ENCODE peak calls at places on chromosomes 12 and 14, in four cellular contexts. E is upper lobe of left lung, F is HCT116, O is H1. X is an unnamed sample.

GRCh38 chr12:31586703-31587102 is 4.2 kb downstream of the DENND5B start:
- DNase-seq in F (no peak), O (no peak), E (no peak), X (no peak)

GRCh38 chr14:62097824-62098223 is 335.6 kb downstream of the SNAPC1 start:
- DNase-seq in O (no peak), F (no peak), E (no peak), X (no peak)

GRCh38 chr14:34911209-34912150 is 36.3 kb upstream of the BAZ1A start:
- DNase-seq in F (no peak), E (no peak), O (no peak), X (no peak)

GRCh38 chr12:125089083-125089482 is 23.8 kb downstream of the AACS start:
- DNase-seq in E (no peak), O (no peak), F (no peak), X (no peak)

GRCh38 chr14:35940291-35940690 is 114.2 kb downstream of the BRMS1L start:
- DNase-seq in F (no peak), O (no peak), E (no peak), X (no peak)

GRCh38 chr14:39266589-39266870 is 32.8 kb downstream of the MIA2 start:
- DNase-seq in E (no peak), F (no peak), O (peak; percentile 5), X (no peak)

GRCh38 chr12:27505771-27506170 is 18.2 kb upstream of the PPFIBP1 start:
- DNase-seq in E (no peak), F (no peak), O (no peak), X (no peak)

GRCh38 chr14:91229743-91230200 is 14.7 kb downstream of the GPR68 start:
- DNase-seq in E (no peak), O (no peak), F (no peak), X (no peak)

GRCh38 chr14:79997509-79998210 is 213.6 kb downstream of the DIO2 start:
- DNase-seq in F (no peak), E (no peak), O (no peak), X (no peak)

GRCh38 chr12:132427999-132428871 is 61.7 kb upstream of the FBRSL1 start:
- DNase-seq in F (no peak), E (peak; percentile 73), O (no peak), X (no peak)

GRCh38 chr12:7970475-7971252 is 34.7 kb upstream of the SLC2A3 start:
- DNase-seq in O (peak; percentile 88), F (peak; percentile 61), E (peak; percentile 98), X (peak; percentile 96)

GRCh38 chr14:93956514-93957332 is 19.6 kb downstream of the ASB2 start:
- DNase-seq in O (no peak), E (no peak), F (no peak), X (no peak)

GRCh38 chr12:5018677-5019076 is 25.0 kb upstream of the KCNA5 start:
- DNase-seq in E (no peak), O (no peak), F (no peak), X (no peak)

GRCh38 chr14:72962829-72963312 is 36.6 kb downstream of the DCAF4 start:
- DNase-seq in E (no peak), O (peak; percentile 54), F (peak; percentile 92), X (no peak)

GRCh38 chr14:90677484-90678045 is 138.7 kb downstream of the TTC7B start:
- DNase-seq in E (no peak), O (no peak), F (no peak), X (no peak)

GRCh38 chr12:96434107-96434506 is 33.9 kb upstream of the CDK17 start:
- DNase-seq in E (no peak), F (no peak), O (no peak), X (no peak)

GRCh38 chr14:70317969-70318634 is 41.4 kb downstream of the COX16 start:
- DNase-seq in E (no peak), O (peak; percentile 23), F (peak; percentile 38), X (no peak)

GRCh38 chr14:103550451-103551337 is 11.8 kb downstream of the BAG5 start:
- DNase-seq in E (peak; percentile 79), F (no peak), O (no peak), X (no peak)

GRCh38 chr12:123998344-123998941 is 25.4 kb downstream of the ZNF664 start:
- DNase-seq in F (no peak), E (no peak), O (no peak), X (no peak)

GRCh38 chr12:100141998-100142850 is 450 bp downstream of the BLTP3B start:
- DNase-seq in F (no peak), O (no peak), E (peak; percentile 93), X (no peak)

GRCh38 chr12:94832780-94833760 is 170.4 kb downstream of the NDUFA12 start:
- DNase-seq in F (no peak), E (peak; percentile 13), O (peak; percentile 38), X (no peak)

GRCh38 chr12:112198120-112198733 is 72.9 kb downstream of the TRAFD1 start:
- DNase-seq in E (no peak), O (peak; percentile 53), F (peak; percentile 41), X (no peak)

GRCh38 chr12:31324845-31325523 is 966 bp downstream of the SINHCAF start:
- DNase-seq in O (no peak), F (no peak), E (peak; percentile 91), X (no peak)

GRCh38 chr12:6554990-6555691 is 701 bp downstream of the IFFO1 start:
- DNase-seq in O (no peak), F (no peak), E (peak; percentile 86), X (no peak)

GRCh38 chr14:74035556-74035955 is 16.4 kb downstream of the BBOF1 start:
- DNase-seq in F (no peak), E (no peak), O (no peak), X (no peak)

GRCh38 chr12:116592731-116593130 is 33.5 kb downstream of the MAP1LC3B2 start:
- DNase-seq in F (no peak), E (no peak), O (no peak), X (no peak)

GRCh38 chr12:104137175-104137901 is 672 bp downstream of the NFYB start:
- DNase-seq in F (no peak), E (peak; percentile 91), O (no peak), X (no peak)

GRCh38 chr12:27769142-27769672 is 10.8 kb upstream of the KLHL42 start:
- DNase-seq in O (no peak), E (no peak), F (no peak), X (no peak)

GRCh38 chr12:23210573-23210972 is 585.6 kb downstream of the ETNK1 start:
- DNase-seq in O (no peak), E (no peak), F (no peak), X (no peak)

GRCh38 chr14:45199246-45199645 is 53.8 kb downstream of the MIS18BP1 start:
- DNase-seq in E (no peak), F (no peak), O (no peak), X (no peak)

GRCh38 chr12:70831538-70831937 is 89.0 kb downstream of the PTPRR start:
- DNase-seq in E (no peak), F (peak; percentile 21), O (no peak), X (no peak)

GRCh38 chr12:119410396-119410795 is 75.9 kb downstream of the CCDC60 start:
- DNase-seq in O (no peak), E (no peak), F (no peak), X (no peak)

GRCh38 chr14:100535287-100536131 is 51.7 kb downstream of the BEGAIN start:
- DNase-seq in E (peak; percentile 44), O (no peak), F (no peak), X (no peak)
- H3K27ac ChIP-seq in E (no peak overlapping the region), O (no peak overlapping the region), F (no peak overlapping the region), X (no peak overlapping the region)

DNA sequence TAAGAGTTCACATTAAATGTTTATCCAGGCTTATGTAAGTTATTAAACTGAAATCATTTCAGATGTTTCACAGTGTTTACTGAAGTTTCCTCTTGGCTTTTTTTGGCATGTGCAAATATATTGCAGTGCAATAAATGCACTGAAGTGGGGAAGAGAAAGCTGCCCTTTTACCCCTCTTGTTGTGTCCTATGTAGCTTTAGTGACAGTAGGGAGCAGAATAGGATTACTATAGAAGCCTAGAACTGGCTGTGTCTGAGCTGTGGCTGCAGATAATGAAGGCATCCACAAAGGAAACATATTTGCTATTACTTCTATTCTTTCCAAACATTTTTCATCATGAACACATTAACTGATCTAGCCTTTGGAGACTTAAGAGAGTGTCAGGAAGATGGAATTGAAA is 24.1 kb upstream of the CNTN1 start:
- DNase-seq in O (no peak), E (no peak), F (no peak), X (no peak)
- TF ChIP-seq POLR2AphosphoS5 in O (no peak), E (no peak), F (no peak), X (no peak)

DNA sequence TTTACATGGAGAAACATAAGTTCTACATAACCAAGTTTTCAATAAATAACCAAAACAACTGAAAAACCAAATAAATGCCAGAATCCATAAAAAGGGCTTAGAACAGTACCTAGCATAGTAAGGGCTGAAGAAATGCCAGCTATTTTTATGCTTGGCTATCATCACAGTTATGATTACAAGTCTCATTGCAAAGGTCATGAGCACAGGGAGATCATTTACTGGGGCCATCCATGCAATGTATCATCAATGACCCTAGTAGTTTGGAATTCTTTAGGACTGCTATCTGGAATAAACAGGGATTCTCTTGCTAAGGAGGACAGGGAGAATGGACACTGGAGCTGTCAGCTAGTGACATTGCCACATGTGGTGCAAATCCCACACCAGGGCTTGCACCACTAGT is 92.5 kb upstream of the NAP1L1 start:
- DNase-seq in E (no peak), F (no peak), O (no peak), X (no peak)
- TF ChIP-seq CTCF in E (no peak), F (no peak), O (no peak), X (no peak)

DNA sequence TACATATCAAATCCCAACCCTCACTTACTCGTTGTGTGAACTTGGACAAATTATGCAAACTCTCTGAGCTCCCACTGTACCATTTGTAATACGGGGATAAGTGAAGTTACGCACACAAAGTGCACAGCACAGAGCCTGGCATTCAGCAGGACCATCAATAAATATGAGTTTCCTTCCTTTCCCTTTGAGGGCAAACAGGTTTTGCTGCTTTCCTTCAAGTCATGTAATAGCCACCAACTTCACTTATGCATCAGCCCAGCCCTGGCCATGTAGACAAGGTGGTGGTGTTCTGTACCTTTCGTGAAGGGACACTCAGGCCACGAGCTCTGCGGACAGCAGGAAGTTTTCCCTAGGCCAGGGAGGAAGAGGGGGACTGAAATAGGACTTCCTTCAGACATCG is 272.7 kb downstream of the CACNA1C start:
- DNase-seq in F (no peak), O (no peak), E (no peak), X (no peak)
- H3K27ac ChIP-seq in F (no peak overlapping the region), O (no peak overlapping the region), E (no peak overlapping the region), X (no peak overlapping the region)

DNA sequence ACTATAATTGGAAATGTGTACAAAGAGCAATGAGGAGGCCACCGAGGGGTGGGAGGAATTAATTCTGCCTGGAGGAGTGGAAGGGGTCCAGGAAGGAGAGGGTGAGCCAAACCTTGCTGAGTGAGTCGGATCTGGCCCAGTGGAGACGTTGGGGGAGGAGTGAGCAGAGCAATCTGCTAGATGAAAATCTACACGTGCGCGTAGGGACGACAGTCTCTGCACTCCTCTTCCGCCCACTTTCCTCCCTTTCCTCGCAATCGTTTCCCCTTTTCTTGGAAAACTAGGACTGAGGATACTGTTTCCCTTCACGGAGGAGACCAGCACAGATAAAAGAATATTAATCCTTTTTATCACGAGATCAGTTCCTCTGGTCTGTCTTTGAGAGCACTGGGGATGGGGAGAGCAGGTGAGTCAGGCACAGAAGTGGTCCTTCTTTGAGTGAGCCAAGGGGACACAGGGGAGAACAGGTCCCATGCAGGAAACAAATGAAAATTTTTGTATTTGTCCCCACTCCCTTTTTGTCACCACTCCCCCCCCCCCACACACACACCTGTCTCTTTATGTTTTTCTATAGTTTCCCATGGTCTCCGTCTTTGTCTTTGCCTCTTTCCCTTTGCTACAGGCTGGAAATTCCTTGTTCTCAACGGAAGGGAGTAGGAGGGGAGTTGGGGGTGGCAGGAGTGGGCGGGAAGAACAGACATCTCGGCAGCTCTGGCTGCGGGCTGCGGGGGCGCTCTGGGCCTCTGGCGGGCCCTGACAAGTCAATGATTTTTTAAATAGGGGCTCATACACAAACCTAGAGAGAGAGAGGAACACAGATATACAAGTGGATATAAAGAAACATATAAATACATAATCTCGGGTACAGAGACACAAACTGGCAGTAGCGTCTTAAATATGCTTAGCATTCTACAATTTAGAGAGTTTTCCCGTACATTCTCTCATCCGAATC is 2.6 kb upstream of the NAB2 start:
- DNase-seq in F (no peak), E (peak; percentile 90), O (no peak), X (no peak)
- TF ChIP-seq POLR2AphosphoS5 in F (no peak), E (peak; percentile 30), O (peak; percentile 73), X (no peak)